ENCODE peak calls at places on chromosomes 16 and 17, in four cellular contexts. H is NCI-H146, E is ecto neural progenitor cell, W is cardiac muscle cell. G is an unnamed sample.
A peak's percentile ranks its signal among the peaks of the same experiment; 100 is the strongest.

GRCh38 chr17:79627766-79628690 is 17.2 kb upstream of the RBFOX3 start:
- DNase-seq in H (no peak), E (peak; percentile 45), W (no peak), G (no peak)

GRCh38 chr17:228223-228615 is 46.8 kb upstream of the DOC2B start:
- DNase-seq in H (no peak), E (no peak), W (no peak), G (no peak)

GRCh38 chr17:68777243-68777855 is 176.2 kb upstream of the FAM20A start:
- DNase-seq in H (peak; percentile 12), E (peak; percentile 64), W (peak; percentile 89), G (peak; percentile 70)

GRCh38 chr16:66315210-66315825 is 51.2 kb upstream of the CDH5 start:
- DNase-seq in H (peak; percentile 72), E (peak; percentile 78), W (peak; percentile 88), G (peak; percentile 72)

GRCh38 chr17:39527220-39527813 is 66.0 kb downstream of the CDK12 start:
- DNase-seq in H (peak; percentile 18), E (no peak), W (peak; percentile 49), G (peak; percentile 13)

GRCh38 chr17:51422634-51423033 is 162.3 kb downstream of the UTP18 start:
- DNase-seq in H (no peak), E (no peak), W (no peak), G (no peak)

GRCh38 chr16:51630051-51630450 is 479.0 kb upstream of the SALL1 start:
- DNase-seq in H (no peak), E (no peak), W (no peak), G (no peak)

GRCh38 chr17:4558311-4558972 is 1.9 kb downstream of the GGT6 start:
- DNase-seq in H (no peak), E (no peak), W (no peak), G (no peak)

GRCh38 chr16:23362460-23363317 is 60.6 kb downstream of the SCNN1B start:
- DNase-seq in H (peak; percentile 86), E (no peak), W (peak; percentile 6), G (peak; percentile 87)

GRCh38 chr17:33519692-33520091 is 226.6 kb upstream of the ASIC2 start:
- DNase-seq in H (no peak), E (no peak), W (no peak), G (no peak)

GRCh38 chr16:11306381-11306780 is 25.3 kb upstream of the PRM1 start:
- DNase-seq in H (no peak), E (no peak), W (no peak), G (no peak)

GRCh38 chr16:20611350-20611902 is 35.3 kb upstream of the ACSM2B start:
- DNase-seq in H (no peak), E (no peak), W (no peak), G (peak; percentile 89)

GRCh38 chr17:41434313-41434895 is 6.4 kb downstream of the KRT38 start:
- DNase-seq in H (no peak), E (no peak), W (no peak), G (peak; percentile 39)

GRCh38 chr16:85310868-85311585 is 198.8 kb upstream of the CIBAR2 start:
- DNase-seq in H (no peak), E (no peak), W (no peak), G (no peak)

GRCh38 chr17:39787743-39788484 is 50.2 kb downstream of the GRB7 start:
- DNase-seq in H (no peak), E (no peak), W (no peak), G (no peak)

GRCh38 chr16:87686697-87687570 is 78.9 kb downstream of the KLHDC4 start:
- DNase-seq in H (peak; percentile 12), E (no peak), W (peak; percentile 12), G (no peak)

GRCh38 chr16:3074860-3075545 is 9.6 kb downstream of the IL32 start:
- DNase-seq in H (no peak), E (no peak), W (no peak), G (no peak)

GRCh38 chr17:75390982-75391381 is 14.5 kb downstream of the GRB2 start:
- DNase-seq in H (no peak), E (no peak), W (peak; percentile 14), G (no peak)

G was measured in NCI-H510A treated with DMSO at 0.1 percent for 48 hours.